ENCODE peak calls at places on chromosomes 12 and 14, in seven cellular contexts. S, T, N, Q, H, Y and Z are unnamed samples.

GRCh38 chr14:74792249-74793039 is 29.3 kb downstream of the YLPM1 start:
- DNase-seq in S (no peak), T (no peak), N (peak), Q (peak), H (no peak), Y (no peak), Z (no peak)

GRCh38 chr14:78848234-78848820 is 678.2 kb downstream of the NRXN3 start:
- DNase-seq in S (no peak), T (no peak), N (no peak), Q (peak), H (no peak), Y (peak), Z (peak)

GRCh38 chr14:83706555-83706954 is 1823.4 kb upstream of the FLRT2 start:
- DNase-seq in S (no peak), T (no peak), N (no peak), Q (no peak), H (no peak), Y (no peak), Z (peak)

GRCh38 chr12:108586306-108586705 is 11.6 kb downstream of the TMEM119 start:
- DNase-seq in S (no peak), T (no peak), N (no peak), Q (no peak), H (no peak), Y (no peak), Z (no peak)

GRCh38 chr12:86683568-86683991 is 427.4 kb upstream of the MGAT4C start:
- DNase-seq in S (no peak), T (no peak), N (no peak), Q (peak), H (no peak), Y (no peak), Z (no peak)

GRCh38 chr14:50961606-50962259 is 17.4 kb upstream of the PYGL start:
- DNase-seq in S (no peak), T (no peak), N (no peak), Q (peak), H (no peak), Y (no peak), Z (no peak)

GRCh38 chr14:92341791-92342190 is 18.8 kb downstream of the SLC24A4 start:
- DNase-seq in S (no peak), T (no peak), N (no peak), Q (no peak), H (no peak), Y (no peak), Z (no peak)

GRCh38 chr12:4252595-4252994 is 21.0 kb upstream of the CCND2 start:
- DNase-seq in S (no peak), T (no peak), N (peak), Q (no peak), H (peak), Y (no peak), Z (peak)

GRCh38 chr14:104295681-104296387 is 157.4 kb downstream of the KIF26A start:
- DNase-seq in S (peak), T (no peak), N (no peak), Q (no peak), H (peak), Y (peak), Z (peak)

GRCh38 chr12:3323002-3323685 is 167.9 kb upstream of the PRMT8 start:
- DNase-seq in S (no peak), T (no peak), N (no peak), Q (no peak), H (no peak), Y (peak), Z (no peak)

DNA sequence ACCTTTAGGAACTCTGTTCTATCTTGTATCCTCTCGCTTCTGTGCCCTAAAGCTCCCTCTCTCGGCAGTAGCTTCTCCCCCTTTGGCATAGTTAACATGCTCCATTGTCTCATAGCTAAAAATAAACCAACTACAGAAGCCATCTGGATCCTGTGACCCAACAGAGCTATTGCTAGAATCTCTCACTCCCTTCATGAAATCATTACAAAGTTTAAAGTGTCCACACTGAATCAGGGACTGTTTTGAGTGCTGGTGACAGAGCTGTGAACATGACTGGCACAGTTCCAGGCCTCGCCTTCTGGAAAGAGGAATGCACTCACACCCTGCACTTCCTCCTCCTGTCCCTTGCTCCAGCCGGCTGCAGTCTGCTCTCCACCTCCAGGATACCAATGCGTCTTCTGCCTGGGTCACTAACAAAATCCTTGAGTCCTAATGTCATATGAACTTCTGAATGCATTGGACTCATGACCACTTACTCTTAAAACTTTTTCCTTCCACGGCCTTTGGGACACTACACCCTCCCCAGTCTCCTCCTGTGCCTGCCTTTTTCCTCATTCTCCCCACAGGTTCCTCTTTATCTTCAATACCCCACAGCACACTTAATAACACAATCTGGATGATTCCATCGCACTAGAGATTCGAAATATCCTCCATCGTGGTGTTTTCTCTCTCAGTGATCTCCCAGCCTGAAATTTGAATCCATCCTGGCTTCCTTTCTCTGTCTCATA is 13.2 kb downstream of the PLBD1 start:
- DNase-seq in S (peak), T (peak), N (no peak), Q (no peak), H (peak), Y (peak), Z (no peak)
- H3K27ac ChIP-seq in S (no peak), T (no peak), N (no peak), Q (no peak), H (peak), Y (peak), Z (no peak)

DNA sequence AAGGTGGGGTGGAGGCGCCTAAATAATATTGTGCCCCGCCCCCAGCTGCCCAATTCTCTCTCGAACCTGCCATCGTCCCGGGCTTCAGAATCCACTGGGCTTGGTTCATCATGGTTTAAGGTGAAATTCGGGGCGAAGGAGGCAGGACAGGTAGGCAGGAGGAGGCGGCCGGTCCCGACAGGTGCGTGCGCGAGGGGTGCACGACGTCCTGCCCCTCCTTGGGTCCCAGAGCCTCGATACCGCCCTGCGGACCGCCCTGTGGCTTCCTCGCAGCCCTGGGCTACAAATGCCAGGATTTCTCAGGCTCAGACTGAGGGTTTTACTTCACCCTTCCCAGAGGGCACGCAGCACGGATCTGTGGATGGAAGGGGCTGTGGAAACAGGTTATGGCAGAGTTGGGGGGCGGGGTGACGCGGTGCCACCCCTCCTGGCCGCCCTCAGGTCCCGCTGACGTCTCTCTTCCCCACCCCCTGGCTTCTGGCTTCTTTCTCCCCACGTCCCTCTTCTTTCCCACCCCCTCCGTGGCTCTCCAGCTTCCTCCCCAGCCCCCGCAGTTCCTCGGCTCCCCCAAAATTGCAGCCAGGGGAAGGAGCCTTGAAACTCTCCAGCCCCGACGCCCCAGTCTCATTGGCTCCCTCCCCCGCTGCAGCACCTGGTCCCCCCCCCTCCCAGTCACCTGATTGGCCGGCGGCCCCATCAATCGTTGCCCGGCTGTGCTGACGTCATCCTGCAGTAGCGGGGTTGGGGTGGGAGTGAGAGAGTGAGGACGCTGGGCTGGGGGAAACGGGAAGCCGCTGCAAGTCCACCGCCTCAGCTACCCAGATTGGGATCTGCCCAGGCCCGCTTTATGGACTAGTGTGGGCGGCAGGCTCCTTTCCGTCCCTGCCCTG is at the start of gene CLSTN3:
- DNase-seq in S (peak), T (no peak), N (no peak), Q (peak), H (peak), Y (peak), Z (peak)
- H3K27ac ChIP-seq in S (peak), T (no peak), N (no peak), Q (no peak), H (peak), Y (peak), Z (peak)

GRCh38 chr12:46107591-46107990 is 117.2 kb upstream of the SCAF11 start:
- DNase-seq in S (no peak), T (no peak), N (no peak), Q (no peak), H (no peak), Y (no peak), Z (no peak)

GRCh38 chr12:46108721-46109120 is 118.3 kb upstream of the SCAF11 start:
- DNase-seq in S (no peak), T (no peak), N (no peak), Q (no peak), H (no peak), Y (no peak), Z (no peak)

GRCh38 chr12:46110220-46110700 is 119.9 kb upstream of the SCAF11 start:
- DNase-seq in S (no peak), T (no peak), N (no peak), Q (no peak), H (peak), Y (peak), Z (no peak)

GRCh38 chr12:46110928-46111699 is 120.7 kb upstream of the SCAF11 start:
- DNase-seq in S (no peak), T (no peak), N (no peak), Q (no peak), H (no peak), Y (no peak), Z (no peak)

GRCh38 chr12:46109343-46110219 is 119.2 kb upstream of the SCAF11 start:
- DNase-seq in S (no peak), T (no peak), N (no peak), Q (no peak), H (no peak), Y (no peak), Z (no peak)
- H3K27ac ChIP-seq in S (no peak), T (no peak), N (no peak), Q (no peak), H (no peak), Y (no peak), Z (no peak)

DNA sequence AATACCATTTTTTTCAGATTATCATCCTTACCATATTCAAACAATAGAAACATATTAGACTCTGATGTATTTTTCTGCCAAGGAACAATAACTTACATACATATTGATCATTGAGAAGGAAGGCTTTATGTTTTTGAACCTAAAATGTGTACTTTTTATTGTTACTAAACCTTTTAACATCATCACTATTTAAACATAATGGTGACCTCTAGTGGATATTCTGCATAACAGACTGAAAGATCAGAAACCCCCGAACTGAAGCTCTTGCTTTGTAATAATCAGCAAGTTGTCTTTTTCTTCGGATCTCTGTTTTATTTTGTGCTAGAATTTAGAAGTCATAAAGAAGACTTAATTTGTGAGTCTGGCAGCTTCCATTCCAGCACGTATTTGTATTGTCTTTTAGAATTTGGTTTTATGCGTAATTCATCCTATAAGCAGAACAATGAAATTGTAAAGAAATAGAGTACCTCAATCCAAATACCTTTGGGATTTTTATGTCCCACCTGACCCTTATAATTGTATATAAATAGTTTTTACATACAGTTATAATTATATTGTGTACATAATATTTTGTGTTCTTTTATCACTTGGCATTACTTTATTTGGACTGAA is 125.9 kb upstream of the ATF1 start:
- DNase-seq in S (no peak), T (peak), N (no peak), Q (peak), H (no peak), Y (no peak), Z (no peak)
- H3K27ac ChIP-seq in S (peak), T (no peak), N (no peak), Q (no peak), H (no peak), Y (no peak), Z (no peak)

DNA sequence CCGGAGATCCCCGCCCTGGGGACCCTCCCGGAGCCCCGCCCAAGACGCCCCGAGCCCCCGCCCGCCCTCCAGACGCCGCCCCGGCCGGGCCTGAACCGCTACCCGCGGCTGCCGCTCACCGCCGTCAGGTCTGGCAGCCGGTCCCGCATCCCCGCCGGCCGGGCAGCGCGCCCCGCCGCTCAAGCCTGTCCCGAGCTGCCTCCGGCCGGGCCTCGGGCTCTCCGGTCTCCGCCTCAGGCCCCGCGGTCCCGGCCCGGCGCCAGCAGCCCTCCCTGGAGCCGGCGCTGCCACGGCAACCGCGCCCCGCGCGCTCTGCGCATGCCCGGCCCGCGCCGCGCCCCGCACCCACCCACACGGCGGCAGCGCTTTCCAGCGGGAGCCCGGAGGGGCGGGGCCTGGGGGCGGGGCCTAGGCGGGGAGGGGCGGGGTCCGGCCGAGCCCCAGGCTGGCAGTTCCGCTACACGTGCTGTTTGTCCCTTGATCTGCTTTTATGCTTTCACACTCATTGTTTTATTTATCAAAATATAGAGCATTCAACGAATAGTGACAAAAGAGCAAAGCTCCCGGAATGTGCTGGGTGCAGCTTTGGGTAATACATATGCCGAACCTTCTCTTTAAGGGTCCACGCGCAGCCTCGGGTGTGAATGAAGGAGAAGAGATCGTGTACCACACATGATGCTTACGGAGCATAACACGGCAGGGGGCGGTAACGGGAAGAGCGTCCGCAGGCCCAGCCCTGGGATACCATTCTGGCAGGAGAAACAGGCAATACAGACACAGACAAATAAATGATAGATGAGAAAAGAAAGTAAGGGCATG is at the start of gene STX2:
- DNase-seq in S (peak), T (peak), N (peak), Q (peak), H (peak), Y (peak), Z (peak)
- H3K27ac ChIP-seq in S (peak), T (no peak), N (peak), Q (peak), H (peak), Y (peak), Z (no peak)

GRCh38 chr12:47410383-47410782 is 295.4 kb downstream of the RPAP3 start:
- DNase-seq in S (no peak), T (no peak), N (no peak), Q (no peak), H (no peak), Y (no peak), Z (no peak)

GRCh38 chr12:47410862-47411261 is 295.0 kb downstream of the RPAP3 start:
- DNase-seq in S (no peak), T (no peak), N (no peak), Q (no peak), H (no peak), Y (no peak), Z (no peak)

GRCh38 chr12:47409310-47409709 is 296.5 kb downstream of the RPAP3 start:
- DNase-seq in S (no peak), T (no peak), N (no peak), Q (no peak), H (no peak), Y (no peak), Z (no peak)

GRCh38 chr12:47408171-47408871 is 297.5 kb downstream of the RPAP3 start:
- DNase-seq in S (no peak), T (no peak), N (no peak), Q (no peak), H (no peak), Y (no peak), Z (peak)

GRCh38 chr12:47407730-47408129 is 298.1 kb downstream of the RPAP3 start:
- DNase-seq in S (no peak), T (no peak), N (no peak), Q (no peak), H (no peak), Y (no peak), Z (no peak)
- H3K27ac ChIP-seq in S (no peak), T (no peak), N (no peak), Q (no peak), H (no peak), Y (no peak), Z (no peak)